ENCODE peak calls at places on chromosomes 5 and 9, in four cellular contexts. S is heart left ventricle, I is HFFc6, R is OCI-LY7. D is an unnamed sample.

GRCh38 chr5:89572696-89573095 is 689.7 kb upstream of the MEF2C start:
- DNase-seq in S (no peak), R (no peak), I (peak), D (no peak)

GRCh38 chr5:89241186-89241585 is 358.2 kb upstream of the MEF2C start:
- DNase-seq in R (no peak), I (no peak), S (no peak), D (no peak)

GRCh38 chr9:136996361-136997281 is at the start of gene CLIC3:
- DNase-seq in R (peak), S (peak), I (no peak), D (no peak)

GRCh38 chr5:23318166-23318565 is 189.2 kb upstream of the PRDM9 start:
- DNase-seq in S (no peak), I (no peak), R (no peak), D (no peak)

GRCh38 chr5:95773325-95774059 is 42.4 kb downstream of the RHOBTB3 start:
- DNase-seq in S (no peak), I (peak), R (no peak), D (no peak)

GRCh38 chr5:640461-641330 is 28.6 kb downstream of the CEP72 start:
- DNase-seq in S (no peak), I (no peak), R (no peak), D (no peak)

GRCh38 chr5:122849746-122850145 is 4.3 kb downstream of the SNX24 start:
- DNase-seq in S (no peak), R (no peak), I (no peak), D (no peak)

GRCh38 chr5:79842006-79842881 is 148.8 kb downstream of the MTX3 start:
- DNase-seq in I (no peak), R (no peak), S (no peak), D (no peak)

GRCh38 chr5:137325721-137326120 is 173.4 kb downstream of the SPOCK1 start:
- DNase-seq in S (no peak), R (no peak), I (no peak), D (no peak)

GRCh38 chr5:123752576-123752975 is 240.6 kb downstream of the CSNK1G3 start:
- DNase-seq in R (no peak), S (no peak), I (peak), D (no peak)

GRCh38 chr5:148776780-148777179 is 49.6 kb upstream of the ADRB2 start:
- DNase-seq in R (no peak), I (peak), S (no peak), D (no peak)

GRCh38 chr9:92592537-92592936 is 56.7 kb upstream of the ECM2 start:
- DNase-seq in R (no peak), I (no peak), S (no peak), D (no peak)

GRCh38 chr5:147568710-147569109 is 58.8 kb upstream of the DPYSL3 start:
- DNase-seq in S (no peak), I (no peak), R (no peak), D (no peak)

GRCh38 chr9:106868565-106868964 is 5.6 kb downstream of the ZNF462 start:
- DNase-seq in S (no peak), I (no peak), R (no peak), D (no peak)

GRCh38 chr5:33379757-33380156 is 61.0 kb upstream of the TARS1 start:
- DNase-seq in I (no peak), R (peak), S (no peak), D (no peak)

GRCh38 chr5:8577792-8578191 is 708.8 kb downstream of the MTRR start:
- DNase-seq in R (no peak), S (no peak), I (peak), D (peak)

GRCh38 chr5:111851616-111852015 is 94.6 kb upstream of the NREP start:
- DNase-seq in I (no peak), S (no peak), R (no peak), D (no peak)
- TF ChIP-seq CTCF in I (no peak), S (no peak), R (no peak), D (no peak)

DNA sequence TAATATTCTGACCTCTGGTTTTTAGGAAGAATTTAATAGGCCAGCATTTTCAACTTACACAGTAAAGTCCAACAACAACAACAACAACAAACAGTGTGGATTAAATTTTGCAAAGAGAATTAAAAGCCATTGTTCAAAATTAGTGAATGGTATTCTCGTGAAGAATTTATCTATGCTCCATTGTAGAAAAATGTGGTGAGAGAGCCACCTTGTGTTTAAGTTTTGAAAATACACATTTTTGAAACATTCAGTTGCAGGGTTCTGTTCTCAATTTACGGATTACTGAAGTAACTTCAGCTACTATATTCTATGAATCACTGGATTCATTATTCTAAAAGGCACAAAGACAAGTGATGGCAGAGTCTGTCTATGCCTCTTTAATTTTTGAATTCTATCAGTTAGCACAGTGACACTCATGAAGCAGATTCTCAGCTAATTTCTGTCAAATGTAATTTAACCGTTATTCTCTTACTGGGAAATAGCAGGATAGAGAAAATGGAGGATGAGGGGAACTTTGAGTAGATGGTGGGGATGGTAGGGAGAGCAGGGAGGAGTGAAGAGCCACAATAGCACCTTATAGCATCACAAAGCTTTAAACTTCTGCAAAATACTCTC is 11.0 kb downstream of the CCDC152 start:
- DNase-seq in I (peak), S (no peak), R (peak), D (peak)
- TF ChIP-seq CTCF in I (peak), S (peak), R (peak), D (peak)

GRCh38 chr5:176785184-176786145 is 24.9 kb upstream of the UNC5A start:
- DNase-seq in S (no peak), I (no peak), R (no peak), D (no peak)
- TF ChIP-seq CTCF in S (no peak), I (peak), R (no peak), D (no peak)

DNA sequence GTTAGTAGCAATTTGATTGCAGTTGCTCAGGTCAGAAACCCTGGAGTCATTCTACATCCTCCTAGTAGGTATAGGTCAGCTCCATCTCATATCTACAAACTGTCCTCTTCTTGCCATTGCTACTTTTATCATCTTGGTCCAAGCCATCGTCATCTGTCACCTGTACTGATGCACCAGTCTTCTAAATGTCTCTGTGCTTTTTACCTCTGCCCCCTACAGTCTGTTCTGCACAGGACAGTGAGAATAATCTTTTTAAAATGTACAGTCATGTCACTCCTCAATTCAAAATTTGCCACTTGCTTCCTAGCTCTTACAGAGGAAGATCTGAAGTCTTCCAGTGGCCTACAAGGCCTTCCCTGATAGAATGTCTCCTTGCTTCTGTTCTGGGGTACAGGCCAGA is 6.8 kb downstream of the NNT start:
- DNase-seq in R (peak), I (no peak), S (no peak), D (peak)
- TF ChIP-seq CTCF in R (peak), I (peak), S (no peak), D (peak)

GRCh38 chr5:44334622-44335021 is 54.6 kb downstream of the FGF10 start:
- DNase-seq in I (no peak), S (no peak), R (no peak), D (no peak)

GRCh38 chr5:44329716-44330115 is 59.5 kb downstream of the FGF10 start:
- DNase-seq in R (no peak), I (no peak), S (no peak), D (no peak)

GRCh38 chr5:44336708-44337107 is 52.5 kb downstream of the FGF10 start:
- DNase-seq in R (no peak), S (no peak), I (no peak), D (no peak)

GRCh38 chr5:44331471-44332079 is 57.6 kb downstream of the FGF10 start:
- DNase-seq in R (no peak), I (no peak), S (no peak), D (no peak)

GRCh38 chr5:44332360-44332971 is 56.8 kb downstream of the FGF10 start:
- DNase-seq in I (peak), R (peak), S (no peak), D (peak)
- TF ChIP-seq CTCF in I (peak), R (peak), S (peak), D (peak)

GRCh38 chr5:28780083-28780692 is 1741.8 kb upstream of the CDH9 start:
- DNase-seq in S (no peak), R (no peak), I (no peak), D (no peak)

DNA sequence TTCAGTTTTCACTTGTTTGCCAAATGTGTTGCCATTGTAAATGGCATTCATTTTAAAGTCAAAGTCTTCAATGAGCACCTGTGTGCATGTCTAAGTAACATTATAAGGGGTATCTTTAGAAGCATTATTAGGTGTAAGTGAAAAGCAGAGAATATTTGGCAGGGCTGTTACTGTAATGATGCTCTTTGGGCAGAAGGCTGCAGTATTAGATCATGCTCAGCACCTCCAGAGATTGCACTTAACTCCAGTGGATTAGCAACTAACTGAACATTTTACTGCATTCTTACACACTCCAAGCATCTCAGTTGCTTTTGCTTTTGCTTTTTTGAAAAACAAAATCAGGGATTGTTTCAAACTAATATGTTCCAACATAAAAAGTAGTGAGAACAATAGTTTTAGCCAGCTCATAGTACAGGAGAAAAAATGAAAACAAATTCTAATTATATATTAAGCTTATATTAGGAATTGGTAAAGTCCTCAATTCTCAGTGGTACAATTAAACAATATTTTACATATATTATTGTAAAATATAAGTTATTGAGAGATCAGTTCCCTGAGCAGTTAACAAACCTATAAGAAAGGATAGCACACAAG is 1740.9 kb upstream of the CDH9 start:
- DNase-seq in S (no peak), R (no peak), I (no peak), D (no peak)
- TF ChIP-seq CTCF in S (no peak), R (no peak), I (no peak), D (no peak)

GRCh38 chr5:74945561-74946165 is 79.5 kb upstream of the FAM169A start:
- DNase-seq in I (no peak), S (no peak), R (no peak), D (peak)
- TF ChIP-seq CTCF in I (no peak), S (no peak), R (no peak), D (no peak)

GRCh38 chr5:135020111-135020895 is 13.7 kb downstream of the PITX1 start:
- DNase-seq in S (no peak), R (no peak), I (no peak), D (no peak)
- TF ChIP-seq CTCF in S (no peak), R (no peak), I (no peak), D (no peak)